ENCODE peak calls at places on chromosomes 3 and 15, in eight cellular contexts. P is mucosa of descending colon, Z is NB4, E is endothelial cell, M is uterus, H is GM10248, V is IMR-90, U is fibroblast of pulmonary artery. O is an unnamed sample.

GRCh38 chr3:10955694-10956453 is 36.7 kb upstream of the SLC6A1 start:
- DNase-seq in E (no peak), Z (no peak), H (no peak), P (no peak), M (no peak), U (no peak), V (no peak), O (no peak)

GRCh38 chr3:8673083-8673737 is 28.6 kb upstream of the SSUH2 start:
- DNase-seq in U (no peak), H (no peak), P (no peak), Z (no peak), M (no peak), E (no peak), V (no peak), O (no peak)

GRCh38 chr3:59512066-59512465 is 462.2 kb upstream of the CFAP20DC start:
- DNase-seq in E (no peak), V (no peak), U (no peak), Z (no peak), H (no peak), P (no peak), M (no peak), O (no peak)

GRCh38 chr3:82088749-82089148 is 327.3 kb upstream of the GBE1 start:
- DNase-seq in M (no peak), V (no peak), Z (peak), U (no peak), P (no peak), E (no peak), H (peak), O (no peak)

GRCh38 chr3:172173316-172174271 is 134.2 kb downstream of the FNDC3B start:
- DNase-seq in P (no peak), M (no peak), U (no peak), H (no peak), E (no peak), V (no peak), Z (no peak), O (no peak)

GRCh38 chr3:190865828-190866227 is 3.3 kb upstream of the GMNC start:
- DNase-seq in H (no peak), V (no peak), U (no peak), M (no peak), P (no peak), Z (no peak), E (no peak), O (no peak)

GRCh38 chr3:150230037-150230436 is 178.1 kb upstream of the TSC22D2 start:
- DNase-seq in P (no peak), Z (no peak), V (no peak), H (no peak), U (no peak), E (no peak), M (no peak), O (no peak)

GRCh38 chr3:73484656-73485248 is 140.0 kb downstream of the PDZRN3 start:
- DNase-seq in E (no peak), V (peak), P (no peak), M (no peak), H (no peak), Z (no peak), U (peak), O (peak)

GRCh38 chr3:196754215-196754937 is 14.7 kb downstream of the PAK2 start:
- DNase-seq in P (no peak), V (no peak), U (no peak), E (no peak), H (no peak), M (no peak), Z (no peak), O (no peak)

GRCh38 chr15:91508633-91509032 is 344.9 kb upstream of the SLCO3A1 start:
- DNase-seq in H (no peak), U (peak), P (no peak), Z (no peak), M (no peak), V (peak), E (no peak), O (no peak)

GRCh38 chr15:45399381-45400212 is 21.3 kb upstream of the GATM start:
- DNase-seq in M (no peak), V (peak), P (no peak), E (no peak), H (no peak), U (peak), Z (peak), O (peak)

GRCh38 chr3:52431459-52432223 is 13.3 kb downstream of the SEMA3G start:
- DNase-seq in E (no peak), P (no peak), H (no peak), M (peak), V (no peak), Z (no peak), U (no peak), O (no peak)

GRCh38 chr15:93942140-93942808 is 289.1 kb upstream of the MCTP2 start:
- DNase-seq in M (no peak), P (no peak), Z (no peak), H (no peak), V (no peak), U (no peak), E (no peak), O (peak)

GRCh38 chr3:28191363-28191762 is 50.1 kb upstream of the CMC1 start:
- DNase-seq in Z (no peak), V (no peak), M (no peak), H (no peak), E (no peak), P (no peak), U (no peak), O (no peak)

GRCh38 chr3:184537885-184538599 is 23.5 kb upstream of the EPHB3 start:
- DNase-seq in E (no peak), U (no peak), V (no peak), H (no peak), M (no peak), P (no peak), Z (no peak), O (no peak)

GRCh38 chr3:168162172-168162571 is 66.4 kb upstream of the GOLIM4 start:
- DNase-seq in M (no peak), U (peak), V (peak), Z (no peak), E (no peak), P (no peak), H (no peak), O (peak)

GRCh38 chr3:158801200-158801599 is 654 bp upstream of the MFSD1 start:
- DNase-seq in H (peak), P (peak), E (no peak), U (peak), V (no peak), M (no peak), Z (peak), O (peak)

GRCh38 chr3:149401215-149401925 is 23.9 kb upstream of the TM4SF1 start:
- DNase-seq in P (peak), E (no peak), V (peak), H (no peak), M (no peak), Z (no peak), U (peak), O (no peak)

GRCh38 chr15:48623456-48623855 is 22.1 kb downstream of the FBN1 start:
- DNase-seq in M (no peak), P (no peak), E (no peak), U (no peak), H (no peak), V (no peak), Z (no peak), O (no peak)

GRCh38 chr3:25426408-25426807 is 1.7 kb upstream of the RARB start:
- DNase-seq in P (no peak), M (no peak), H (no peak), E (no peak), U (no peak), V (no peak), Z (no peak), O (peak)

GRCh38 chr3:141105828-141106628 is 54.9 kb downstream of the SPSB4 start:
- DNase-seq in H (peak), V (peak), U (peak), E (peak), P (no peak), Z (peak), M (peak), O (peak)

GRCh38 chr15:26628879-26629529 is 143.9 kb downstream of the GABRB3 start:
- DNase-seq in U (peak), M (peak), V (peak), H (no peak), P (peak), E (no peak), Z (no peak), O (peak)

GRCh38 chr15:26631894-26632293 is 141.0 kb downstream of the GABRB3 start:
- DNase-seq in E (no peak), U (no peak), P (no peak), M (no peak), Z (no peak), V (no peak), H (no peak), O (no peak)

GRCh38 chr15:26628071-26628470 is 144.8 kb downstream of the GABRB3 start:
- DNase-seq in Z (no peak), V (no peak), M (no peak), P (no peak), U (no peak), E (no peak), H (no peak), O (no peak)

GRCh38 chr15:26632500-26632899 is 140.4 kb downstream of the GABRB3 start:
- DNase-seq in Z (no peak), H (no peak), E (no peak), V (no peak), P (no peak), M (no peak), U (no peak), O (no peak)

GRCh38 chr15:26630857-26631256 is 142.0 kb downstream of the GABRB3 start:
- DNase-seq in E (no peak), Z (no peak), M (no peak), H (no peak), V (no peak), P (no peak), U (no peak), O (no peak)
- TF ChIP-seq CTCF in E (no peak), Z (no peak), M (no peak), H (no peak), V (no peak), P (no peak), U (no peak), O (no peak)

GRCh38 chr15:58331903-58332675 is 99.7 kb upstream of the LIPC start:
- DNase-seq in V (peak), H (peak), M (peak), P (peak), Z (peak), E (peak), U (peak), O (peak)
- TF ChIP-seq CTCF in V (no peak), H (no peak), M (no peak), P (no peak), Z (no peak), E (no peak), U (no peak), O (no peak)

GRCh38 chr15:68277605-68278344 is at the start of gene FEM1B:
- DNase-seq in Z (peak), P (peak), V (peak), M (peak), E (peak), H (peak), U (peak), O (peak)
- TF ChIP-seq CTCF in Z (no peak), P (no peak), V (no peak), M (no peak), E (no peak), H (no peak), U (no peak), O (no peak)

GRCh38 chr3:138263104-138263503 is 66.5 kb downstream of the NME9 start:
- DNase-seq in Z (no peak), E (no peak), M (no peak), U (peak), V (no peak), H (no peak), P (no peak), O (no peak)
- TF ChIP-seq CTCF in Z (no peak), E (no peak), M (no peak), U (no peak), V (no peak), H (no peak), P (no peak), O (no peak)